ENCODE peak calls at places on chromosome 20, in nine cellular contexts. E, U, D, V, C, A, T, F and Q are unnamed samples.

GRCh38 chr20:21048841-21049273 is 57.3 kb downstream of the LINC00237 start:
- DNase-seq in E (no peak), U (no peak), D (peak; percentile 63), V (peak; percentile 23), C (peak; percentile 66), A (peak; percentile 55), T (no peak), F (peak; percentile 55), Q (no peak)

GRCh38 chr20:11379257-11380011 is 538.3 kb upstream of the BTBD3 start:
- DNase-seq in E (no peak), U (no peak), D (no peak), V (no peak), C (peak; percentile 53), A (no peak), T (no peak), F (peak; percentile 47), Q (no peak)

GRCh38 chr20:49479785-49480184 is 2.7 kb downstream of the KCNB1 start:
- DNase-seq in E (no peak), U (no peak), D (no peak), V (no peak), C (no peak), A (no peak), T (no peak), F (peak; percentile 76), Q (no peak)

GRCh38 chr20:49610701-49611538 is 43.0 kb upstream of the PTGIS start:
- DNase-seq in E (peak; percentile 52), U (peak; percentile 61), D (peak; percentile 92), V (peak; percentile 96), C (peak; percentile 87), A (peak; percentile 77), T (no peak), F (peak; percentile 87), Q (peak; percentile 87)

GRCh38 chr20:51258582-51259175 is 235.8 kb upstream of the KCNG1 start:
- DNase-seq in E (peak; percentile 52), U (no peak), D (no peak), V (peak; percentile 59), C (no peak), A (no peak), T (no peak), F (no peak), Q (no peak)

GRCh38 chr20:37202267-37202943 is 23.1 kb upstream of the MROH8 start:
- DNase-seq in E (peak; percentile 99), U (peak; percentile 46), D (no peak), V (peak; percentile 97), C (peak; percentile 43), A (peak; percentile 73), T (peak; percentile 95), F (peak; percentile 81), Q (peak; percentile 51)

GRCh38 chr20:63740501-63741353 is 1.2 kb downstream of the SLC2A4RG start:
- DNase-seq in E (peak; percentile 54), U (no peak), D (no peak), V (peak; percentile 100), C (peak; percentile 86), A (peak; percentile 85), T (peak; percentile 59), F (peak; percentile 95), Q (peak; percentile 41)

GRCh38 chr20:2801459-2801728 is 967 bp upstream of the CPXM1 start:
- DNase-seq in E (no peak), U (no peak), D (no peak), V (no peak), C (no peak), A (no peak), T (no peak), F (no peak), Q (no peak)

GRCh38 chr20:38806855-38807655 is 1.6 kb downstream of the PPP1R16B start:
- DNase-seq in E (no peak), U (no peak), D (no peak), V (no peak), C (peak; percentile 33), A (no peak), T (no peak), F (no peak), Q (no peak)

GRCh38 chr20:38730989-38731737 is 6.9 kb downstream of the SLC32A1 start:
- DNase-seq in E (no peak), U (peak; percentile 51), D (peak; percentile 85), V (peak; percentile 91), C (peak; percentile 87), A (peak; percentile 61), T (no peak), F (peak; percentile 62), Q (peak; percentile 9)

GRCh38 chr20:17822039-17822438 is 122.3 kb downstream of the BANF2 start:
- DNase-seq in E (no peak), U (no peak), D (no peak), V (no peak), C (no peak), A (no peak), T (peak; percentile 59), F (peak; percentile 87), Q (no peak)

GRCh38 chr20:62752181-62752670 is 43.6 kb downstream of the NTSR1 start:
- DNase-seq in E (no peak), U (no peak), D (no peak), V (no peak), C (no peak), A (no peak), T (no peak), F (no peak), Q (no peak)

GRCh38 chr20:38168791-38169589 is 3.9 kb upstream of the TGM2 start:
- DNase-seq in E (no peak), U (no peak), D (no peak), V (no peak), C (no peak), A (no peak), T (no peak), F (peak; percentile 52), Q (no peak)